ENCODE peak calls at places on chromosomes 2 and 18, in four cellular contexts. I is GM23338, D is SK-N-SH, R is IMR-90. C is an unnamed sample.

GRCh38 chr2:15042824-15043223 is 410.3 kb downstream of the LRATD1 start:
- DNase-seq in I (no peak), D (no peak), R (peak), C (no peak)

GRCh38 chr18:63477972-63478371 is 1.2 kb downstream of the SERPINB5 start:
- DNase-seq in I (no peak), D (no peak), R (no peak), C (no peak)

GRCh38 chr2:119049968-119050657 is 108.1 kb downstream of the MARCO start:
- DNase-seq in I (peak), D (no peak), R (no peak), C (peak)

GRCh38 chr18:59060540-59060939 is 79.1 kb upstream of the SEC11C start:
- DNase-seq in I (no peak), D (no peak), R (no peak), C (no peak)

GRCh38 chr2:119516121-119516520 is 8.2 kb downstream of the SCTR start:
- DNase-seq in I (no peak), D (no peak), R (no peak), C (no peak)

GRCh38 chr2:128986867-128987268 is 668.2 kb upstream of the HS6ST1 start:
- DNase-seq in I (no peak), D (no peak), R (no peak), C (no peak)

GRCh38 chr2:95027369-95027720 is 1.8 kb downstream of the MAL start:
- DNase-seq in I (no peak), D (no peak), R (no peak), C (no peak)

GRCh38 chr2:29596584-29596983 is 324.8 kb downstream of the ALK start:
- DNase-seq in I (no peak), D (no peak), R (no peak), C (no peak)

GRCh38 chr2:138846216-138846821 is 66.1 kb upstream of the NXPH2 start:
- DNase-seq in I (peak), D (peak), R (peak), C (peak)

GRCh38 chr2:9780368-9781130 is 62.7 kb upstream of the TAF1B start:
- DNase-seq in I (no peak), D (no peak), R (no peak), C (no peak)

GRCh38 chr18:49368876-49369440 is 91.5 kb downstream of the DYM start:
- DNase-seq in I (peak), D (no peak), R (no peak), C (peak)

GRCh38 chr2:160407393-160408204 is 86.0 kb downstream of the RBMS1 start:
- DNase-seq in I (peak), D (peak), R (peak), C (peak)

GRCh38 chr2:239835056-239835455 is 190.1 kb downstream of the NDUFA10 start:
- DNase-seq in I (no peak), D (peak), R (no peak), C (no peak)
- H2AFZ ChIP-seq in I (no peak), D (no peak), R (no peak), C (no peak)

DNA sequence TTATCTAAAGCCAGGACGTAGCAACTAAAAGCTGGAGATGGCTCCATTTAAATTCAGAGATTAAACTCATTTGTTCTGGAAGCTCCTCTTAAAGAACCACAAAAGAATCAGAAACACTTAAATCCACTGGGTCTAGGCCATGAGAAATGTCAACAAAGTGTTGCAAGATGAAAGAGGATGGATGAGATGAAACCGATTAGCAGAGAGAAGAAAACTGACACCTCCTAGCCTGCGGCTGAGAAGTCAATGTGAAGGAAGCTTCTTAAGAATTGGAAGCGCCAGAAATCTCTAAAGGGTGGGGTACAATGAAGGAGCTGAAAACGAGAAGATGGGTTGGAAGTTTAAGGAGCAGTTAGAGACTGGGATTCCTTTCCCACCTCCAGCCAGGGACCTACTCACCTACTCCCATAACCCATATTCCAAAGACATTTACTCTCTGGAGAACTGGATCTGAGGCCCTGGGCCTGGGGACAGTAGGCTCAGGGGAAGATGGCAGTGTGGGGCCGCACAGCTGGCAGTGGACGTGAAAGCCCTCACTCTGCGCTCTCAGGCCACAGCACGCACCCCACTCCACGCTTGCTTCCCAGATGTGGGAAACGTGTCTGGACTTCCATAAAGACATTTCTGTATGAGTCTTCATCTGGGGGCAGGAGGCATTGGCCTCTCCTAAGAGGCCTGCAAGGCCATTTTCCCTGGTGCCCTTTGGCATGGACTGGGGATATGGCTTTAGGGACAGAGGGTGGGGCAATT is 188.4 kb downstream of the LOXHD1 start:
- DNase-seq in I (no peak), D (no peak), R (no peak), C (no peak)
- H2AFZ ChIP-seq in I (no peak), D (no peak), R (no peak), C (no peak)

GRCh38 chr2:151845884-151846283 is 17.7 kb upstream of the ARL5A start:
- DNase-seq in I (no peak), D (no peak), R (no peak), C (no peak)

GRCh38 chr2:151845481-151845880 is 17.3 kb upstream of the ARL5A start:
- DNase-seq in I (no peak), D (no peak), R (no peak), C (no peak)

GRCh38 chr2:151842830-151843668 is 14.8 kb upstream of the ARL5A start:
- DNase-seq in I (no peak), D (no peak), R (no peak), C (no peak)

GRCh38 chr2:151843669-151844017 is 15.4 kb upstream of the ARL5A start:
- DNase-seq in I (no peak), D (no peak), R (no peak), C (no peak)

DNA sequence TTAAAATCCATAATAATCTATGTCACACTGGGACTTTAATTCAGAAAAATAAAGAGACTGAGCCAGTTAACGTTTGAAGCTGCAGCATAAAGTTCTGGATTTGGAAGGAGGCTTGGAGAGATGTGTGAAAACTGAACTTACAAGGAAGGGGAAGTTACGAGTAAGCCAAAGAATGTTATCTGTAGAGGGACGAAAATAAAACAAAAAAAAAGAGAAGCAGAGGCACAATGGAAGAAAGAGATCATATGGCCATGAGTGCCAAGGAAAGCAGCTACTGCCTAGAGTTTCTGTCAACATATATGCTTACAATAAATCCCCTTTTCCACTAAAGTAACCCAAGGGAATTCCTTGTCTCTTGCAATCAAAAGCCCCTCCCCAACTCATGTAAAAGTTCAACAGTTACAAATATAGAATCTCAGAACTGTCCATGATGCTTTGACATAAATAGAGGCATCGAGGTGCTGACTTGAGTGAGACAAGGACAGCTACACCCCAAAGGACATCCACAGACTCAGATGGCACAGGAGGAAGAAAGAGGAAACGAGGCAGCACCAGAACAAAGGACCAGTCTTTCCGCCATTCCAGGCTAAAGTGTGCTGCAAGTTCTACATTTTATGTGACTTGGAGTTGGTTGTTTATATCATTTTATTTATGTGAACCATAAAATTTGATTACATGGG is 16.1 kb upstream of the ARL5A start:
- DNase-seq in I (no peak), D (no peak), R (no peak), C (no peak)
- H2AFZ ChIP-seq in I (no peak), D (no peak), R (no peak), C (no peak)

GRCh38 chr2:40257812-40258457 is 194.0 kb downstream of the SLC8A1 start:
- DNase-seq in I (no peak), D (no peak), R (no peak), C (no peak)
- H2AFZ ChIP-seq in I (no peak), D (no peak), R (no peak), C (no peak)

GRCh38 chr2:62568074-62568473 is 62.1 kb upstream of the TMEM17 start:
- DNase-seq in I (no peak), D (no peak), R (no peak), C (no peak)

GRCh38 chr2:62573137-62573731 is 67.2 kb upstream of the TMEM17 start:
- DNase-seq in I (no peak), D (no peak), R (peak), C (no peak)

GRCh38 chr2:62569907-62570793 is 64.2 kb upstream of the TMEM17 start:
- DNase-seq in I (peak), D (no peak), R (no peak), C (peak)

GRCh38 chr2:62568983-62569837 is 63.2 kb upstream of the TMEM17 start:
- DNase-seq in I (no peak), D (no peak), R (peak), C (no peak)

GRCh38 chr2:62570861-62571698 is 65.1 kb upstream of the TMEM17 start:
- DNase-seq in I (peak), D (no peak), R (no peak), C (peak)
- H2AFZ ChIP-seq in I (peak), D (no peak), R (peak), C (peak)

GRCh38 chr18:42094875-42095274 is 139.8 kb downstream of the PIK3C3 start:
- DNase-seq in I (no peak), D (no peak), R (no peak), C (no peak)

GRCh38 chr18:42092848-42093247 is 137.8 kb downstream of the PIK3C3 start:
- DNase-seq in I (no peak), D (no peak), R (no peak), C (no peak)

GRCh38 chr18:42100917-42101316 is 145.9 kb downstream of the PIK3C3 start:
- DNase-seq in I (no peak), D (no peak), R (no peak), C (no peak)

GRCh38 chr18:42095732-42096377 is 140.8 kb downstream of the PIK3C3 start:
- DNase-seq in I (no peak), D (no peak), R (no peak), C (no peak)
- H2AFZ ChIP-seq in I (no peak), D (no peak), R (no peak), C (no peak)